ENCODE peak calls at places on chromosomes 2 and 18, in nine cellular contexts. One of them, this sample, is unnamed.

GRCh38 chr2:69166812-69167468 is 154.0 kb downstream of the ANTXR1 start:
- DNase-seq in lower lobe of right lung: no peak
- DNase-seq in GM12865: no peak
- DNase-seq in fibroblast of lung: no peak
- DNase-seq in adrenal gland: no peak
- DNase-seq in fibroblast of villous mesenchyme: no peak
- DNase-seq in astrocyte: no peak
- DNase-seq in GM13977: no peak
- DNase-seq in progenitor cell of endocrine pancreas: no peak
- DNase-seq in this sample: peak; percentile 25

GRCh38 chr18:76997951-76998808 is 134.4 kb downstream of the MBP start:
- DNase-seq in GM13977: no peak
- DNase-seq in fibroblast of lung: no peak
- DNase-seq in lower lobe of right lung: no peak
- DNase-seq in astrocyte: no peak
- DNase-seq in GM12865: no peak
- DNase-seq in adrenal gland: no peak
- DNase-seq in fibroblast of villous mesenchyme: no peak
- DNase-seq in progenitor cell of endocrine pancreas: no peak
- DNase-seq in this sample: no peak

GRCh38 chr18:55731594-55732042 is 143.6 kb upstream of the TCF4 start:
- DNase-seq in GM12865: peak; percentile 61
- DNase-seq in adrenal gland: no peak
- DNase-seq in fibroblast of lung: no peak
- DNase-seq in GM13977: no peak
- DNase-seq in astrocyte: no peak
- DNase-seq in lower lobe of right lung: no peak
- DNase-seq in progenitor cell of endocrine pancreas: no peak
- DNase-seq in fibroblast of villous mesenchyme: peak; percentile 12
- DNase-seq in this sample: no peak

GRCh38 chr2:159075726-159076125 is 107.3 kb downstream of the TANC1 start:
- DNase-seq in adrenal gland: no peak
- DNase-seq in GM12865: no peak
- DNase-seq in lower lobe of right lung: no peak
- DNase-seq in astrocyte: peak; percentile 61
- DNase-seq in GM13977: no peak
- DNase-seq in fibroblast of villous mesenchyme: peak; percentile 82
- DNase-seq in fibroblast of lung: peak; percentile 54
- DNase-seq in progenitor cell of endocrine pancreas: no peak
- DNase-seq in this sample: peak; percentile 71

GRCh38 chr18:50447952-50448351 is 73.1 kb downstream of the SKA1 start:
- DNase-seq in GM12865: no peak
- DNase-seq in fibroblast of lung: no peak
- DNase-seq in adrenal gland: no peak
- DNase-seq in GM13977: no peak
- DNase-seq in fibroblast of villous mesenchyme: no peak
- DNase-seq in astrocyte: no peak
- DNase-seq in lower lobe of right lung: no peak
- DNase-seq in progenitor cell of endocrine pancreas: no peak
- DNase-seq in this sample: no peak

GRCh38 chr2:143282684-143283083 is 153.5 kb downstream of the ARHGAP15 start:
- DNase-seq in fibroblast of lung: no peak
- DNase-seq in adrenal gland: no peak
- DNase-seq in lower lobe of right lung: no peak
- DNase-seq in astrocyte: no peak
- DNase-seq in GM12865: peak; percentile 15
- DNase-seq in progenitor cell of endocrine pancreas: no peak
- DNase-seq in fibroblast of villous mesenchyme: no peak
- DNase-seq in GM13977: no peak
- DNase-seq in this sample: no peak

GRCh38 chr2:56624181-56624580 is 440.4 kb downstream of the CCDC85A start:
- DNase-seq in astrocyte: no peak
- DNase-seq in GM12865: no peak
- DNase-seq in progenitor cell of endocrine pancreas: no peak
- DNase-seq in GM13977: no peak
- DNase-seq in fibroblast of lung: no peak
- DNase-seq in fibroblast of villous mesenchyme: no peak
- DNase-seq in adrenal gland: no peak
- DNase-seq in lower lobe of right lung: no peak
- DNase-seq in this sample: no peak

GRCh38 chr2:26580151-26580550 is 61.0 kb downstream of the CIB4 start:
- DNase-seq in lower lobe of right lung: no peak
- DNase-seq in fibroblast of villous mesenchyme: no peak
- DNase-seq in GM13977: no peak
- DNase-seq in adrenal gland: no peak
- DNase-seq in astrocyte: no peak
- DNase-seq in progenitor cell of endocrine pancreas: no peak
- DNase-seq in GM12865: no peak
- DNase-seq in fibroblast of lung: no peak
- DNase-seq in this sample: no peak

GRCh38 chr2:162041465-162041864 is 32.5 kb downstream of the DPP4 start:
- DNase-seq in adrenal gland: no peak
- DNase-seq in progenitor cell of endocrine pancreas: no peak
- DNase-seq in fibroblast of lung: no peak
- DNase-seq in GM12865: no peak
- DNase-seq in fibroblast of villous mesenchyme: no peak
- DNase-seq in lower lobe of right lung: no peak
- DNase-seq in GM13977: no peak
- DNase-seq in astrocyte: no peak
- DNase-seq in this sample: peak; percentile 16

GRCh38 chr18:22271030-22271429 is 101.6 kb downstream of the GATA6 start:
- DNase-seq in lower lobe of right lung: no peak
- DNase-seq in fibroblast of villous mesenchyme: no peak
- DNase-seq in GM13977: no peak
- DNase-seq in GM12865: no peak
- DNase-seq in progenitor cell of endocrine pancreas: no peak
- DNase-seq in adrenal gland: no peak
- DNase-seq in astrocyte: no peak
- DNase-seq in fibroblast of lung: no peak
- DNase-seq in this sample: no peak

GRCh38 chr2:20615466-20616241 is 35.2 kb downstream of the HS1BP3 start:
- DNase-seq in lower lobe of right lung: peak; percentile 44
- DNase-seq in GM12865: no peak
- DNase-seq in fibroblast of villous mesenchyme: no peak
- DNase-seq in adrenal gland: peak; percentile 40
- DNase-seq in progenitor cell of endocrine pancreas: no peak
- DNase-seq in GM13977: no peak
- DNase-seq in fibroblast of lung: no peak
- DNase-seq in astrocyte: no peak
- DNase-seq in this sample: no peak

GRCh38 chr2:167487728-167488127 is 599.4 kb downstream of the XIRP2 start:
- DNase-seq in lower lobe of right lung: no peak
- DNase-seq in adrenal gland: no peak
- DNase-seq in fibroblast of villous mesenchyme: no peak
- DNase-seq in progenitor cell of endocrine pancreas: no peak
- DNase-seq in astrocyte: no peak
- DNase-seq in GM13977: no peak
- DNase-seq in fibroblast of lung: no peak
- DNase-seq in GM12865: no peak
- DNase-seq in this sample: no peak

GRCh38 chr18:37543321-37543720 is 22.3 kb downstream of the CELF4 start:
- DNase-seq in GM13977: no peak
- DNase-seq in astrocyte: no peak
- DNase-seq in adrenal gland: no peak
- DNase-seq in fibroblast of lung: no peak
- DNase-seq in lower lobe of right lung: no peak
- DNase-seq in progenitor cell of endocrine pancreas: no peak
- DNase-seq in GM12865: no peak
- DNase-seq in fibroblast of villous mesenchyme: no peak
- DNase-seq in this sample: no peak

GRCh38 chr2:77590298-77590917 is 68.2 kb upstream of the LRRTM4 start:
- DNase-seq in progenitor cell of endocrine pancreas: no peak
- DNase-seq in fibroblast of lung: no peak
- DNase-seq in lower lobe of right lung: no peak
- DNase-seq in adrenal gland: no peak
- DNase-seq in GM13977: no peak
- DNase-seq in GM12865: no peak
- DNase-seq in astrocyte: no peak
- DNase-seq in fibroblast of villous mesenchyme: no peak
- DNase-seq in this sample: no peak

GRCh38 chr2:233208382-233209116 is 42.9 kb upstream of the ATG16L1 start:
- DNase-seq in lower lobe of right lung: no peak
- DNase-seq in GM12865: no peak
- DNase-seq in progenitor cell of endocrine pancreas: no peak
- DNase-seq in fibroblast of villous mesenchyme: no peak
- DNase-seq in adrenal gland: no peak
- DNase-seq in fibroblast of lung: no peak
- DNase-seq in astrocyte: no peak
- DNase-seq in GM13977: no peak
- DNase-seq in this sample: no peak
- TF ChIP-seq CTCF in lower lobe of right lung: no peak
- TF ChIP-seq CTCF in GM12865: no peak
- TF ChIP-seq CTCF in progenitor cell of endocrine pancreas: no peak
- TF ChIP-seq CTCF in fibroblast of villous mesenchyme: no peak
- TF ChIP-seq CTCF in adrenal gland: no peak
- TF ChIP-seq CTCF in fibroblast of lung: no peak
- TF ChIP-seq CTCF in astrocyte: no peak
- TF ChIP-seq CTCF in GM13977: no peak
- TF ChIP-seq CTCF in this sample: no peak

GRCh38 chr2:42787788-42788477 is 4.5 kb downstream of the HAAO start:
- DNase-seq in fibroblast of villous mesenchyme: no peak
- DNase-seq in adrenal gland: no peak
- DNase-seq in progenitor cell of endocrine pancreas: no peak
- DNase-seq in GM13977: no peak
- DNase-seq in lower lobe of right lung: no peak
- DNase-seq in astrocyte: no peak
- DNase-seq in fibroblast of lung: no peak
- DNase-seq in GM12865: no peak
- DNase-seq in this sample: no peak
- TF ChIP-seq CTCF in fibroblast of villous mesenchyme: no peak
- TF ChIP-seq CTCF in adrenal gland: no peak
- TF ChIP-seq CTCF in progenitor cell of endocrine pancreas: no peak
- TF ChIP-seq CTCF in GM13977: no peak
- TF ChIP-seq CTCF in lower lobe of right lung: no peak
- TF ChIP-seq CTCF in astrocyte: no peak
- TF ChIP-seq CTCF in fibroblast of lung: no peak
- TF ChIP-seq CTCF in GM12865: no peak
- TF ChIP-seq CTCF in this sample: no peak

GRCh38 chr2:44970846-44971450 is 29.4 kb downstream of the SIX3 start:
- DNase-seq in fibroblast of lung: peak; percentile 59
- DNase-seq in GM13977: no peak
- DNase-seq in adrenal gland: no peak
- DNase-seq in astrocyte: no peak
- DNase-seq in fibroblast of villous mesenchyme: no peak
- DNase-seq in GM12865: no peak
- DNase-seq in progenitor cell of endocrine pancreas: no peak
- DNase-seq in lower lobe of right lung: no peak
- DNase-seq in this sample: no peak

GRCh38 chr2:44969936-44970335 is 28.4 kb downstream of the SIX3 start:
- DNase-seq in GM12865: no peak
- DNase-seq in adrenal gland: no peak
- DNase-seq in lower lobe of right lung: no peak
- DNase-seq in fibroblast of villous mesenchyme: no peak
- DNase-seq in progenitor cell of endocrine pancreas: no peak
- DNase-seq in GM13977: no peak
- DNase-seq in astrocyte: no peak
- DNase-seq in fibroblast of lung: no peak
- DNase-seq in this sample: no peak

GRCh38 chr2:44975571-44976450 is 33.4 kb downstream of the SIX2 start:
- DNase-seq in adrenal gland: no peak
- DNase-seq in progenitor cell of endocrine pancreas: no peak
- DNase-seq in astrocyte: no peak
- DNase-seq in fibroblast of villous mesenchyme: no peak
- DNase-seq in GM13977: no peak
- DNase-seq in fibroblast of lung: no peak
- DNase-seq in GM12865: peak; percentile 18
- DNase-seq in lower lobe of right lung: no peak
- DNase-seq in this sample: no peak

GRCh38 chr2:44972771-44973535 is 31.5 kb downstream of the SIX3 start:
- DNase-seq in GM13977: no peak
- DNase-seq in astrocyte: no peak
- DNase-seq in adrenal gland: no peak
- DNase-seq in fibroblast of lung: no peak
- DNase-seq in lower lobe of right lung: no peak
- DNase-seq in progenitor cell of endocrine pancreas: no peak
- DNase-seq in fibroblast of villous mesenchyme: no peak
- DNase-seq in GM12865: no peak
- DNase-seq in this sample: no peak

DNA sequence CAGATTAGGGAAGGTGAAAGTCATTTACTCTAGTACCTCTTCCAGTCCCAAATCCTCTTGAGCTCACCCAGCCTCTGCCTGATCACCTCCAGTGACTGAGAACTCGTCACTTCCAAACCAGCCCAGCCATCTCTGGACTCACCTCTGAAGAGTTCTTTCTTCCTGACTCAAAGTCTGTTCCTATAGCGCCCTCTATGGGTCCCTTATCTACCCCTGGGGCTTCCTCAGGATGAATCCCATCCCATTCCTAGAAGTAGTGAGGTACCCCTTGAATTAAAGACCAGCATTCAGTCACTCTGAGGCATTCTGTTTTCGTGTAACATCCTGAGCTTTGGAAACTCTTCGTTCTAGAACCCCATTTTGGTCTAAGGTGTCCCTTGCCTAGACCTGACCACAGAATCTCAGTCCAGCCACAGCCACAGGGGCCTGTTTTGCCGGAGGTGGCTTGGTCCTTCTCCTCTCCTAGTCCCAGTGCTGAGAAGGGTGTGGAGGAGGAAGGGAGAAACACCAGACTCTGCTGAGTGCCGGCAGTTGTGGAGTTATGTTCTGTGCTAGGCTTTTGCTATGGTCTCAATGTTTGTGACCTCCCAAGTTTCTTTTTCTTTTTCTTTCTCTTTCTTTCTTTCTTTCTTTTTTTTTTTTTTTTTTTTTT is 32.7 kb downstream of the SIX3 start:
- DNase-seq in fibroblast of lung: peak; percentile 72
- DNase-seq in lower lobe of right lung: no peak
- DNase-seq in GM12865: peak; percentile 44
- DNase-seq in astrocyte: no peak
- DNase-seq in progenitor cell of endocrine pancreas: no peak
- DNase-seq in adrenal gland: no peak
- DNase-seq in fibroblast of villous mesenchyme: peak; percentile 57
- DNase-seq in GM13977: no peak
- DNase-seq in this sample: peak; percentile 39
- TF ChIP-seq CTCF in fibroblast of lung: peak; percentile 72
- TF ChIP-seq CTCF in lower lobe of right lung: peak; percentile 31
- TF ChIP-seq CTCF in GM12865: peak; percentile 38
- TF ChIP-seq CTCF in astrocyte: peak; percentile 51
- TF ChIP-seq CTCF in progenitor cell of endocrine pancreas: peak; percentile 49
- TF ChIP-seq CTCF in adrenal gland: peak; percentile 31
- TF ChIP-seq CTCF in fibroblast of villous mesenchyme: peak; percentile 69
- TF ChIP-seq CTCF in GM13977: peak; percentile 39
- TF ChIP-seq CTCF in this sample: peak; percentile 58

DNA sequence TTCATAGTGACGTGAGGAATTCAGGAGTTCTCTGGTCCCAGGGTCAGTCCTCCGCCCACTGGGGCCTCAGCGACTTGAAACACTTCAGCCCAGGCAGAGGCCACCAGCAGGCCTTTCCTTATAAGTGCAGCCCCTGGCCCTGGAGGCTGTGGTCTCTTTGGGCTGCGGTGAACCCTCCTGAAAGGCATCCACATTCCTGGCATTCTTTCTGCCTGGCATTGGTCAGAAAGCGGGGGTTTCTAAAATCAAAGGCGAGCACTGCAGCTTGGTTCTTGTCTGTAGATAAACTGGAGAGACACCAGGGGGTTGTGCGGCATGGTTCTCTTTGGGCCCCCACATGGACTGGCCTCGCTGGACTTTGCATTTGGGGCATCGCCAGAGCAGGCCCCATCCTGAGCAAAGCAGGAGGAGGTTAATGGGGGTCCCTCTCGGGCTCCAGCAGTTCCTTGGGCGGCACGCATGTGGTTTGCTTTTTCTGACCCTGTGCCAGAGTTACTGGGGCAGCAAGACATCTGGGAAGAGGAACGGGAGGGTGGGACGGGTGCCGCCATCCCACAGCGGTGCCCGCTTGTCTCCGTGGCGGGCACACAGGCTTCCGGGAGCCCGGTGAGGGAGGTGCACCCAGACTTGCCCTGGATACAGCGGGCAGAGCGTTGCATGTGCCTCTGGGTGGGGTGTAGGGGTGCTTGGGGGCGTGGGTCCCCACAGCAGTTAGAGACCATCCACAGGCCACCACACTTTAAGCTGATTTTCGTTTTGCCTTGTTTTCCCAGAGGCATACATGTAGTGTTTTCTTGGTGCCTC is 44.9 kb downstream of the SH3BP4 start:
- DNase-seq in lower lobe of right lung: no peak
- DNase-seq in progenitor cell of endocrine pancreas: no peak
- DNase-seq in fibroblast of lung: peak; percentile 72
- DNase-seq in adrenal gland: no peak
- DNase-seq in astrocyte: peak; percentile 94
- DNase-seq in fibroblast of villous mesenchyme: peak; percentile 64
- DNase-seq in GM12865: no peak
- DNase-seq in GM13977: no peak
- DNase-seq in this sample: peak; percentile 84
- TF ChIP-seq CTCF in lower lobe of right lung: no peak
- TF ChIP-seq CTCF in progenitor cell of endocrine pancreas: peak; percentile 31
- TF ChIP-seq CTCF in fibroblast of lung: no peak
- TF ChIP-seq CTCF in adrenal gland: no peak
- TF ChIP-seq CTCF in astrocyte: peak; percentile 33
- TF ChIP-seq CTCF in fibroblast of villous mesenchyme: peak; percentile 29
- TF ChIP-seq CTCF in GM12865: no peak
- TF ChIP-seq CTCF in GM13977: no peak
- TF ChIP-seq CTCF in this sample: peak; percentile 34